ENCODE peak calls at places on chromosomes 7 and 10, in seven cellular contexts. R is sigmoid colon; J is kidney epithelial cell; X is H9; Q is CD8-positive, alpha-beta T cell; Z is heart left ventricle; F is H1. H is an unnamed sample. For H3K27me3, the result is how much of the 10 kb centered on the place peaks cover.

GRCh38 chr7:50832744-50833143 is 50.0 kb upstream of the GRB10 start:
- DNase-seq in R (no peak), J (peak), X (no peak), Q (no peak), Z (no peak), F (no peak), H (peak)

GRCh38 chr7:107810626-107811025 is 7.6 kb upstream of the SLC26A3 start:
- DNase-seq in R (no peak), J (no peak), X (no peak), Q (no peak), Z (no peak), F (no peak), H (no peak)

GRCh38 chr7:130392456-130392860 is 12.2 kb downstream of the CPA1 start:
- DNase-seq in R (no peak), J (no peak), X (no peak), Q (no peak), Z (no peak), F (no peak), H (no peak)

GRCh38 chr10:122861724-122862161 is 16.1 kb upstream of the CUZD1 start:
- DNase-seq in R (no peak), J (no peak), X (no peak), Q (no peak), Z (no peak), F (no peak), H (peak)

GRCh38 chr10:79098061-79098460 is 29.3 kb downstream of the ZMIZ1 start:
- DNase-seq in R (no peak), J (no peak), X (no peak), Q (no peak), Z (no peak), F (no peak), H (no peak)

GRCh38 chr7:38383281-38383680 is 109.8 kb upstream of the TARP start:
- DNase-seq in R (no peak), J (no peak), X (no peak), Q (no peak), Z (no peak), F (no peak), H (no peak)

GRCh38 chr7:101906291-101907260 is 89.2 kb downstream of the CUX1 start:
- DNase-seq in R (no peak), J (no peak), X (no peak), Q (no peak), Z (no peak), F (no peak), H (no peak)

GRCh38 chr7:20200361-20200760 is 16.8 kb downstream of the MACC1 start:
- DNase-seq in R (no peak), J (peak), X (no peak), Q (no peak), Z (no peak), F (no peak), H (no peak)

GRCh38 chr10:94546058-94546595 is 539 bp downstream of the HELLS start:
- DNase-seq in R (no peak), J (no peak), X (no peak), Q (no peak), Z (no peak), F (no peak), H (peak)

GRCh38 chr7:65980478-65981250 is 1.3 kb downstream of the GUSB start:
- DNase-seq in R (peak), J (no peak), X (no peak), Q (peak), Z (peak), F (no peak), H (no peak)

GRCh38 chr7:138666385-138666784 is 34.8 kb downstream of the SVOPL start:
- DNase-seq in R (no peak), J (no peak), X (no peak), Q (no peak), Z (no peak), F (no peak), H (no peak)

GRCh38 chr10:34522542-34522941 is 292.6 kb downstream of the PARD3 start:
- DNase-seq in R (no peak), J (no peak), X (no peak), Q (no peak), Z (no peak), F (no peak), H (no peak)

GRCh38 chr10:93746844-93747284 is 10.9 kb upstream of the LGI1 start:
- DNase-seq in R (no peak), J (peak), X (peak), Q (no peak), Z (no peak), F (peak), H (peak)

GRCh38 chr7:134289423-134289822 is 27.3 kb downstream of the SLC35B4 start:
- DNase-seq in R (no peak), J (no peak), X (no peak), Q (no peak), Z (no peak), F (no peak), H (no peak)

GRCh38 chr10:102150970-102151773 is 1.0 kb upstream of the NOLC1 start:
- DNase-seq in R (no peak), J (no peak), X (no peak), Q (no peak), Z (no peak), F (no peak), H (peak)

GRCh38 chr7:22939842-22940241 is 74.1 kb downstream of the HYCC1 start:
- DNase-seq in R (no peak), J (no peak), X (no peak), Q (no peak), Z (no peak), F (no peak), H (no peak)

GRCh38 chr10:119268871-119269506 is 61.6 kb downstream of the GRK5 start:
- DNase-seq in R (no peak), J (no peak), X (no peak), Q (peak), Z (peak), F (no peak), H (no peak)

GRCh38 chr10:1426786-1427185 is 310.5 kb downstream of the ADARB2 start:
- DNase-seq in R (no peak), J (no peak), X (no peak), Q (no peak), Z (no peak), F (no peak), H (no peak)

GRCh38 chr10:17872191-17873091 is 63.3 kb downstream of the MRC1 start:
- DNase-seq in R (no peak), J (no peak), X (no peak), Q (no peak), Z (no peak), F (no peak), H (peak)

GRCh38 chr10:124366343-124366742 is 52.4 kb downstream of the OAT start:
- DNase-seq in R (no peak), J (no peak), X (no peak), Q (no peak), Z (no peak), F (no peak), H (no peak)

GRCh38 chr10:44960482-44961230 is 1.1 kb downstream of the RASSF4 start:
- DNase-seq in R (peak), J (no peak), X (peak), Q (no peak), Z (peak), F (no peak), H (no peak)

GRCh38 chr10:15719899-15720634 is at the start of gene ITGA8:
- DNase-seq in R (no peak), J (no peak), X (peak), Q (no peak), Z (no peak), F (no peak), H (no peak)
- H3K27me3 ChIP-seq in R (under half), J (under half), X (under half), Q (under half), Z (under half), F (under half), H (under half)

GRCh38 chr10:35659456-35659855 is 17.4 kb upstream of the FZD8 start:
- DNase-seq in R (no peak), J (no peak), X (no peak), Q (no peak), Z (no peak), F (no peak), H (no peak)
- TF ChIP-seq CTCF in R (no peak), J (no peak), X (no peak), Q (no peak), Z (no peak), F (no peak), H (no peak)

DNA sequence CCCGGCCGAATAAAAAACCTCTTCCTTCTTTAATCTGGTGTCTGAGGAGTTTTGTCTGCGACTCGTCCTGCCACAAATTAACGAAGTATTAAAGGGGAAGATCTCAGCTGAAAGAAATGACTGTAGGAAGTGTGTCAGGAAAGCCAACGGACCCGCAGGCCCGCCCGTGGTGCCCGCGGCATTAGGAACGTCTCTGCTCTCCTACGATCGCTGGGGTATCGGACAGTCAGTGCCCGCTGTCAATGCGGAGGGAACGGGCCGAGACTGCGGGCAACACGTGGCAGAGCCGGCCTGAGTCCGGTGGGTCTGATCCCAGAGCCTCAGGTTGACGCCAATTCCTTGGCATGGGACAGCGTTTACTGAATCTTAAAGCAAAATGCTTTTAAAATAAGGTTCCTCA is 128.7 kb downstream of the KBTBD2 start:
- DNase-seq in R (no peak), J (no peak), X (peak), Q (no peak), Z (no peak), F (no peak), H (no peak)
- H3K27me3 ChIP-seq in R (under half), J (under half), X (under half), Q (under half), Z (under half), F (under half), H (under half)

GRCh38 chr7:93461350-93461749 is 113.2 kb downstream of the CALCR start:
- DNase-seq in R (no peak), J (no peak), X (no peak), Q (no peak), Z (no peak), F (no peak), H (no peak)
- TF ChIP-seq CTCF in R (no peak), J (no peak), X (peak), Q (no peak), Z (no peak), F (peak), H (peak)

GRCh38 chr10:76333331-76333730 is 901.9 kb downstream of the LRMDA start:
- DNase-seq in R (no peak), J (no peak), X (no peak), Q (no peak), Z (no peak), F (no peak), H (no peak)

GRCh38 chr10:76331742-76332141 is 900.3 kb downstream of the LRMDA start:
- DNase-seq in R (no peak), J (no peak), X (no peak), Q (no peak), Z (no peak), F (no peak), H (no peak)

GRCh38 chr10:76334306-76334705 is 902.9 kb downstream of the LRMDA start:
- DNase-seq in R (peak), J (no peak), X (no peak), Q (no peak), Z (no peak), F (no peak), H (no peak)

GRCh38 chr10:76336213-76336963 is 905.0 kb downstream of the LRMDA start:
- DNase-seq in R (peak), J (no peak), X (no peak), Q (no peak), Z (no peak), F (no peak), H (no peak)

GRCh38 chr10:76333801-76334200 is 902.4 kb downstream of the LRMDA start:
- DNase-seq in R (no peak), J (peak), X (no peak), Q (no peak), Z (no peak), F (no peak), H (no peak)
- H3K27me3 ChIP-seq in R (under half), J (under half), X (under half), Q (under half), Z (under half), F (under half), H (under half)

GRCh38 chr7:103051520-103051919 is 23.1 kb downstream of the FBXL13 start:
- DNase-seq in R (no peak), J (no peak), X (no peak), Q (no peak), Z (no peak), F (no peak), H (no peak)
- TF ChIP-seq CTCF in R (no peak), J (no peak), X (no peak), Q (no peak), Z (no peak), F (no peak), H (peak)

DNA sequence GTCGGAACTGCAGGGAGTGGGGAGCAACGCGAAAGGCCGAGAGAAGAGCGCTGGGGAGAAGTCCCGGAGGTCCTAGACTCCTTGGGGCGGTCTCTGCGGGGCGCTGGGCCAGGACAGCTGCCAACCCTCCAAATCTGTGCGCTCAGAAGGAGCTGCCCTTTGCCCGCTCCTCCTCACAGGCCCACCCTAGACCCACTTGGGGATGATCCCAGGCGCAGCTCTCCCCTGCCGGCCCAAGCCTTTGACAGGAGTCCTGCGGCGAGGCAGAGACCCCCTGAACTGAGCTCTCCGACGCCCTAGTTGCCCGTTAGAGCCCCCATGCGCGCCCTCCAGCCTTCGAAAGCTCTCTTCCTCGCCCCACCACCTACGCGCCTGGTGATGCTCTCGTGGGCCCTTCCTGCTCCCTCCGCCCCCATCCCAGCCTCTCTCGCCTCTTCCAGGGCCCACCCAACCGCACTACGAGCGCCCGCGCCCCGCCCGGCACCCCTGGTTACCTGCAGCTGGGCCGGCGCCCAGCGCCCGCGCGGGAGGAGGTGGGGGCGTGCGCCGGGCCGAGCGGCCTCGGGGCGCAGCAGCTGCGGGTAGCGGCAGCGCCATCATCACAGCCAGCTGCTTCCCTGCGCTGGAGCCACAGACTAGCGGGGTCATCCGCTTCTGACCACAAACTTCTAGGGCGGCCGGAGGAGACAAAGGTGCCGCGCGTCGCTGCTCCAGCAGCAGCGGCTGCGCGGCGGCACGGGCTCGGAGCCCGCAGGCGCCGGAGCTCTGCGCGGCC is 353.4 kb downstream of the DNAJB6 start:
- DNase-seq in R (no peak), J (no peak), X (peak), Q (no peak), Z (no peak), F (no peak), H (no peak)
- H3K27me3 ChIP-seq in R (half or more), J (half or more), X (half or more), Q (under half), Z (half or more), F (half or more), H (half or more)